ENCODE peak calls at places on chromosomes 4 and X, in nine cellular contexts. O, E, K, V, Q, L, I, D and S are unnamed samples.

GRCh38 chr4:21848001-21848400 is 100.6 kb downstream of the KCNIP4 start:
- DNase-seq in Q (peak), L (no peak), E (no peak), D (no peak), K (no peak), O (no peak), V (no peak), I (no peak), S (no peak)

GRCh38 chr4:74431113-74431826 is 13.7 kb upstream of the AREG start:
- DNase-seq in D (no peak), Q (no peak), K (no peak), L (no peak), V (no peak), E (no peak), I (no peak), O (no peak), S (peak)

GRCh38 chrX:97995834-97996233 is 1112.1 kb downstream of the RPA4 start:
- DNase-seq in I (no peak), L (no peak), Q (no peak), O (no peak), K (no peak), V (no peak), E (no peak), D (no peak), S (no peak)

GRCh38 chr4:96164814-96165351 is 325.0 kb downstream of the PDHA2 start:
- DNase-seq in K (no peak), V (no peak), E (no peak), Q (no peak), I (no peak), L (peak), D (no peak), O (no peak), S (peak)

GRCh38 chr4:37873383-37873782 is 17.5 kb upstream of the TBC1D1 start:
- DNase-seq in E (no peak), Q (no peak), D (no peak), L (peak), O (no peak), I (no peak), V (no peak), K (no peak), S (peak)

GRCh38 chr4:107863850-107864371 is 39.2 kb downstream of the SGMS2 start:
- DNase-seq in I (no peak), E (no peak), L (peak), V (peak), Q (no peak), K (peak), D (no peak), O (no peak), S (peak)

GRCh38 chrX:1222511-1223252 is 10.2 kb upstream of the CRLF2 start:
- DNase-seq in Q (no peak), O (peak), L (peak), V (no peak), I (no peak), D (no peak), E (no peak), K (peak), S (peak)

GRCh38 chr4:29058519-29058918 is 1661.7 kb upstream of the PCDH7 start:
- DNase-seq in L (peak), E (no peak), D (no peak), O (no peak), Q (no peak), I (no peak), K (no peak), V (no peak), S (no peak)

GRCh38 chr4:183099537-183100297 is 660 bp downstream of the WWC2 start:
- DNase-seq in Q (peak), L (no peak), K (peak), O (peak), E (peak), D (peak), V (peak), I (no peak), S (no peak)

GRCh38 chrX:136477026-136477425 is 10.7 kb upstream of the BRS3 start:
- DNase-seq in I (no peak), L (no peak), V (no peak), E (no peak), Q (no peak), D (no peak), K (no peak), O (no peak), S (no peak)

GRCh38 chrX:71536285-71536684 is 3.4 kb downstream of the OGT start:
- DNase-seq in L (no peak), O (no peak), K (no peak), I (no peak), D (no peak), V (peak), E (no peak), Q (no peak), S (no peak)

GRCh38 chrX:111444881-111445280 is 32.9 kb upstream of the DCX start:
- DNase-seq in L (no peak), V (no peak), O (no peak), I (no peak), Q (no peak), D (no peak), E (no peak), K (no peak), S (no peak)

GRCh38 chr4:55444822-55445221 is 49.1 kb downstream of the TMEM165 start:
- DNase-seq in K (no peak), O (no peak), L (peak), I (no peak), E (no peak), V (no peak), D (no peak), Q (no peak), S (peak)

GRCh38 chr4:7843831-7844230 is 95.8 kb downstream of the AFAP1 start:
- DNase-seq in Q (no peak), O (no peak), K (no peak), D (no peak), V (no peak), I (no peak), L (no peak), E (no peak), S (no peak)

GRCh38 chr4:100631281-100631968 is 113.6 kb upstream of the EMCN start:
- DNase-seq in I (no peak), L (no peak), K (no peak), Q (no peak), O (no peak), V (no peak), E (no peak), D (no peak), S (no peak)

GRCh38 chr4:157739237-157739636 is 433.6 kb downstream of the GASK1B start:
- DNase-seq in I (no peak), Q (no peak), O (no peak), K (no peak), D (no peak), E (no peak), L (peak), V (no peak), S (peak)

GRCh38 chrX:151825927-151826471 is 86.7 kb upstream of the MAGEA4 start:
- DNase-seq in D (no peak), E (no peak), V (no peak), I (no peak), O (no peak), L (peak), K (no peak), Q (no peak), S (peak)

GRCh38 chrX:97672138-97672537 is 788.4 kb downstream of the RPA4 start:
- DNase-seq in I (no peak), E (no peak), O (no peak), D (no peak), L (no peak), V (no peak), K (no peak), Q (no peak), S (no peak)